ENCODE peak calls at places on chromosomes 11 and 22, in seven cellular contexts. E, N, M, B, H, D and R are unnamed samples.
A peak's percentile ranks its signal among the peaks of the same experiment; 100 is the strongest.

GRCh38 chr11:111185259-111185658 is 60.3 kb upstream of the POU2AF2 start:
- DNase-seq in M (no peak), N (no peak), H (no peak), E (no peak), D (no peak), B (no peak), R (no peak)

GRCh38 chr11:2928605-2929510 is at the start of gene PHLDA2:
- DNase-seq in D (peak; percentile 84), B (no peak), N (peak; percentile 71), M (peak; percentile 16), E (peak; percentile 28), H (peak; percentile 55), R (peak; percentile 22)

GRCh38 chr11:117828641-117829368 is 4.3 kb upstream of the FXYD2 start:
- DNase-seq in H (peak; percentile 61), D (peak; percentile 50), N (peak; percentile 95), M (peak; percentile 72), B (peak; percentile 72), E (no peak), R (no peak)

GRCh38 chr22:49636214-49636613 is 191.5 kb downstream of the BRD1 start:
- DNase-seq in E (no peak), H (no peak), D (peak; percentile 40), B (no peak), N (no peak), M (no peak), R (no peak)

GRCh38 chr11:27506200-27507182 is at the start of gene LIN7C:
- DNase-seq in B (peak; percentile 80), N (peak; percentile 93), H (peak; percentile 97), E (peak; percentile 93), D (peak; percentile 95), M (peak; percentile 94), R (peak; percentile 86)

GRCh38 chr22:46067159-46068111 is 82.9 kb upstream of the PPARA start:
- DNase-seq in N (no peak), H (no peak), E (no peak), M (no peak), B (no peak), D (peak; percentile 69), R (no peak)

GRCh38 chr11:65262381-65262680 is 569 bp downstream of the POLA2 start:
- DNase-seq in B (no peak), E (no peak), M (no peak), H (no peak), D (no peak), N (no peak), R (no peak)

GRCh38 chr22:40413873-40414272 is 43.5 kb downstream of the SGSM3 start:
- DNase-seq in H (no peak), N (no peak), B (no peak), D (peak; percentile 70), E (no peak), M (no peak), R (no peak)

GRCh38 chr11:5367461-5368074 is 16.0 kb upstream of the OR51M1 start:
- DNase-seq in B (no peak), N (no peak), D (no peak), E (no peak), M (no peak), H (no peak), R (no peak)